ENCODE peak calls at places on chromosome 13, in seven cellular contexts. C, J, X, W, I, M and B are unnamed samples.

GRCh38 chr13:114113961-114114360 is 18.5 kb downstream of the RASA3 start:
- DNase-seq in I (no peak), W (no peak), C (no peak), X (no peak), M (peak; percentile 15), J (no peak), B (no peak)

GRCh38 chr13:30421093-30422055 is 919 bp upstream of the UBE2L5 start:
- DNase-seq in J (no peak), X (peak; percentile 91), I (peak; percentile 60), C (peak; percentile 78), W (peak; percentile 78), M (peak; percentile 93), B (peak; percentile 76)

GRCh38 chr13:45446181-45446580 is 18.6 kb upstream of the COG3 start:
- DNase-seq in W (no peak), M (no peak), J (no peak), X (no peak), C (no peak), I (no peak), B (no peak)

GRCh38 chr13:71625694-71626093 is 241.3 kb downstream of the DACH1 start:
- DNase-seq in J (no peak), W (no peak), X (no peak), M (no peak), C (no peak), I (no peak), B (no peak)

GRCh38 chr13:91247768-91248167 is 99.7 kb upstream of the MIR17HG start:
- DNase-seq in I (no peak), W (no peak), C (no peak), J (no peak), M (no peak), X (no peak), B (no peak)

GRCh38 chr13:50353651-50354415 is 338.6 kb downstream of the KCNRG start:
- DNase-seq in M (no peak), I (no peak), W (peak; percentile 37), C (no peak), J (no peak), X (no peak), B (no peak)

GRCh38 chr13:107650081-107650701 is 565.1 kb downstream of the LIG4 start:
- DNase-seq in X (peak; percentile 56), W (peak; percentile 33), M (peak; percentile 74), I (peak; percentile 48), J (peak; percentile 6), C (peak; percentile 33), B (peak; percentile 7)

GRCh38 chr13:26390203-26390602 is 136.3 kb downstream of the CDK8 start:
- DNase-seq in M (no peak), J (no peak), C (no peak), I (no peak), W (no peak), X (no peak), B (no peak)

GRCh38 chr13:75621147-75621546 is 15.0 kb upstream of the LMO7 start:
- DNase-seq in W (no peak), I (no peak), J (no peak), X (no peak), C (no peak), M (no peak), B (no peak)

GRCh38 chr13:98203641-98204326 is 26.7 kb upstream of the RNF113B start:
- DNase-seq in W (no peak), X (no peak), I (no peak), C (no peak), J (no peak), M (no peak), B (no peak)

GRCh38 chr13:31334994-31335549 is 135.3 kb downstream of the B3GLCT start:
- DNase-seq in C (no peak), X (no peak), M (no peak), I (no peak), W (no peak), J (no peak), B (no peak)

GRCh38 chr13:45846681-45847080 is 4.9 kb downstream of the SIAH3 start:
- DNase-seq in W (no peak), M (no peak), X (no peak), C (no peak), J (no peak), I (no peak), B (no peak)

GRCh38 chr13:111049791-111050538 is 65.1 kb upstream of the ARHGEF7 start:
- DNase-seq in M (no peak), J (no peak), C (peak; percentile 34), W (peak; percentile 69), I (no peak), X (no peak), B (no peak)

GRCh38 chr13:101576452-101576851 is 124.0 kb downstream of the ITGBL1 start:
- DNase-seq in X (no peak), I (no peak), W (no peak), J (no peak), C (no peak), M (no peak), B (no peak)

GRCh38 chr13:113049981-113050380 is 55.6 kb upstream of the F7 start:
- DNase-seq in J (no peak), X (no peak), W (no peak), I (no peak), C (no peak), M (no peak), B (no peak)
- H3K36me3 ChIP-seq in J (no peaks in the 10 kb centered on the region), X (no peaks in the 10 kb centered on the region), W (no peaks in the 10 kb centered on the region), I (no peaks in the 10 kb centered on the region), C (no peaks in the 10 kb centered on the region), M (peaks cover 4% of the 10 kb centered on the region), B (no peaks in the 10 kb centered on the region)

GRCh38 chr13:24685314-24685713 is 5.1 kb downstream of the ATP12A start:
- DNase-seq in M (no peak), C (no peak), I (no peak), W (no peak), J (no peak), X (no peak), B (no peak)

GRCh38 chr13:24683370-24683769 is 3.2 kb downstream of the ATP12A start:
- DNase-seq in M (no peak), W (no peak), X (no peak), C (no peak), I (no peak), J (no peak), B (no peak)

GRCh38 chr13:24682353-24682752 is 2.1 kb downstream of the ATP12A start:
- DNase-seq in I (no peak), C (no peak), M (no peak), X (no peak), J (no peak), W (no peak), B (no peak)

GRCh38 chr13:24684600-24684998 is 4.4 kb downstream of the ATP12A start:
- DNase-seq in M (no peak), I (peak; percentile 60), W (no peak), J (no peak), X (no peak), C (no peak), B (no peak)

DNA sequence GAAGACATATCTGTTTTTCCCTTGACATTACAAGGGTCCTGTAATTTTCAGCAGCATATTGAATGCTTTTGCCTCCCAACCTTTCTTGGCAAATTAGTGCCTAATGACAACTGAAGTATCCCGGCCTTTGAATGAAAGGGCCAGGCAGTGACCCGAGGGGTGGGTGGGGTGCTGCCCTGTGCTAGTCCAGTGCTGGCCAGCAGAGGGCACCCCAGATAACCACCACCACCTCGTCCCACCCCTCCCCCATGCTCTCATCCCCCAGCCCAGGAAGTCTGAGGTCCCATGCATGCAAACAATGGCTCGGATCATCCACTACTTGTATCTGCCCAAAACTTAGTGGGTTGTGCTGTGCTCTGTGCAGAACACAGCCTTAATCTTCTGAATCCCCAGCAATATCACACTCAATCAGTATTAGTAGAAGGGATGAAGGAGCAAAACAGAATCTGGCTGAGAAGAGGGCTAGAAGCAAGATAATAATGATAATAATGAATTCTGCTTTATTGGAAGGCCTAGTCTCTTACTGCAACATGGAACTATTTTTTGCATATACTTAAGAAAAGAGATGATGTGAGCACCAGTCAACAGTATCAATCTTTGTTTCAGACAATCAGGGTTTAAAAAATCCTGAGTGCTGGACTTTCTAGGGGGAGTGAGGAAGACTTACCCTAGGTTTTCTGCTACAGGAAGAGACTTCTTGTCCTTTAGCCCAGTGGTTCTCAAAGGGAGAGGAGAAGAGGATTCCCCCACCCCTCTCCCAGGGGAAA is 3.8 kb downstream of the ATP12A start:
- DNase-seq in W (peak; percentile 59), M (peak; percentile 78), C (peak; percentile 68), J (peak; percentile 24), I (peak; percentile 73), X (peak; percentile 64), B (peak; percentile 52)
- TF ChIP-seq CTCF in W (peak; percentile 52), M (peak; percentile 87), C (peak; percentile 94), J (peak; percentile 88), I (peak; percentile 69), X (peak; percentile 81), B (peak; percentile 93)

GRCh38 chr13:72920097-72920496 is 138.2 kb downstream of the PIBF1 start:
- DNase-seq in M (no peak), J (no peak), C (no peak), W (no peak), X (no peak), I (no peak), B (no peak)
- H3K36me3 ChIP-seq in M (peaks cover 28% of the 10 kb centered on the region), J (peaks cover 6% of the 10 kb centered on the region), C (no peaks in the 10 kb centered on the region), W (peaks cover 3% of the 10 kb centered on the region), X (no peaks in the 10 kb centered on the region), I (peaks cover 6% of the 10 kb centered on the region), B (peaks cover 2% of the 10 kb centered on the region)

DNA sequence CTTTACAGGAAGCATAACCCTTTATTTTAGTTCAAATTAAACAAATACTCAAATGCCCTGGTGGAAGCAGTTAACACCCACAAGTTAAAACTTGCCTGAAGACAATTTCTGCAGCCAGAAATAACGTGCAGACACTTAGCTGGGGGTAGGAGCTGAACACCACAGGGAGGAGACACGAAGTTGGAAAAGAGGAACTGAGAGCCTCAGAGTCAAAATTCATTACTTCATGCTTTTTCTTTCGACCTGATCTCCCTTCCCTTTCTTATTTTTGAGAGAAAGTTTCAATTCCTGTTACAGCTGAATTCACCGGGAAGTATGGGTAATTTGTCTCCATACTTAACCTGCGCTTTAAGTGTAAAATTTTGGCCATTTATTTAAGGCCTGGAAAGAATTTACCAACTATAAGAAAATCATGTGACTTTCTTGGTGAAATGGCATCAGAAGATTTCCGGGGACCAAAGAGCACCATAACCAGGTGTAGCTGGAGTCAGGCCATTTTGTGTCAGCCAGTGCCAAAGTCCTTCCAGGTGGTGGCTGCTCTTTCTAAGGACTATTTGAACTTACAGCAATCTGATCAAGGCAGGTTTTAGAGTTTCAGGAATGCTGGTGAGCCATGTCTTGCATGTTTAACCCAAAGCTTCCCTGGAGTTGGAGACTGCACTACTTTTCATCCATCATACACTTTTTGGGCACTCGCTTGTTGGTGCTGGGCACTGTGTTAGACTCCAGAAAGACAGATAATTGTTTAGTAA is 46.5 kb upstream of the RCBTB2 start:
- DNase-seq in J (no peak), X (no peak), M (no peak), W (no peak), C (peak; percentile 58), I (no peak), B (peak; percentile 86)
- TF ChIP-seq CTCF in J (no peak), X (no peak), M (no peak), W (no peak), C (no peak), I (no peak), B (no peak)

DNA sequence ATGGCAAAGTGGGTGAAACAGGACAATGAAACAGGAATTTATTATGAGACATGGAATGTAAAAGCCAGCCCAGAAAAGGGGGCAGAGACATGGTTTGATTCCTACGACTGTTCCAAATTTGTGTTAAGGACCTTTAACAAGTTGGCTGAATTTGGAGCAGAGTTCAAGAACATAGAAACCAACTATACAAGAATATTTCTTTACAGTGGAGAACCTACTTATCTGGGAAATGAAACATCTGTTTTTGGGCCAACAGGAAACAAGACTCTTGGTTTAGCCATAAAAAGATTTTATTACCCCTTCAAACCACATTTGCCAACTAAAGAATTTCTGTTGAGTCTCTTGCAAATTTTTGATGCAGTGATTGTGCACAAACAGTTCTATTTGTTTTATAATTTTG is 8.6 kb downstream of the CLN5 start:
- DNase-seq in I (no peak), C (no peak), W (no peak), X (no peak), J (no peak), M (no peak), B (no peak)
- H3K36me3 ChIP-seq in I (peaks cover 20% of the 10 kb centered on the region), C (no peaks in the 10 kb centered on the region), W (no peaks in the 10 kb centered on the region), X (no peaks in the 10 kb centered on the region), J (peaks cover 19% of the 10 kb centered on the region), M (peaks cover 83% of the 10 kb centered on the region), B (peaks cover 2% of the 10 kb centered on the region)